ENCODE peak calls at places on chromosomes 13 and 19, in five cellular contexts. V is A549; Y is activated T-helper 1 cell treated with anti-CD3 and anti-CD28 coated beads, Interleukin-12 subunit alpha, Interleukin-12 subunit beta, Interleukin-2, Interleukin-4 antibody, amounts not matched to agents 30 ng/mL and 10 ng/mL and 1 ng/mL, durations not matched to agents 14 hours and 24 hours and 36 hours; D is breast epithelium; I is CD4-positive, alpha-beta T cell. Z is an unnamed sample.

GRCh38 chr19:12611361-12611699 is 610 bp downstream of the ZNF791 start:
- DNase-seq in D (peak; percentile 76), Y (no peak), I (no peak), V (peak; percentile 60), Z (no peak)

GRCh38 chr19:49472936-49473335 is 1.1 kb upstream of the FLT3LG start:
- DNase-seq in Y (no peak), I (no peak), D (no peak), V (no peak), Z (no peak)

GRCh38 chr19:38671654-38672053 is 24.2 kb downstream of the ACTN4 start:
- DNase-seq in V (no peak), D (no peak), I (no peak), Y (no peak), Z (no peak)

GRCh38 chr19:17721821-17722220 is 2.5 kb downstream of the MAP1S start:
- DNase-seq in D (no peak), I (no peak), Y (no peak), V (no peak), Z (no peak)

GRCh38 chr13:30453727-30454126 is 12.0 kb downstream of the HMGB1 start:
- DNase-seq in D (no peak), I (no peak), Y (no peak), V (no peak), Z (no peak)

GRCh38 chr13:38702609-38703008 is 15.7 kb downstream of the FREM2 start:
- DNase-seq in D (no peak), V (no peak), Y (no peak), I (no peak), Z (no peak)

GRCh38 chr13:99432637-99433542 is 68.4 kb upstream of the TM9SF2 start:
- DNase-seq in D (peak; percentile 38), V (peak; percentile 60), Y (peak; percentile 79), I (peak; percentile 50), Z (peak; percentile 98)

GRCh38 chr13:68019901-68020300 is 789.8 kb upstream of the PCDH9 start:
- DNase-seq in D (no peak), I (no peak), Y (no peak), V (no peak), Z (no peak)

GRCh38 chr19:38287604-38288003 is 16.4 kb upstream of the C19orf33 start:
- DNase-seq in I (no peak), D (no peak), V (no peak), Y (no peak), Z (no peak)

GRCh38 chr13:47000166-47000565 is 103.3 kb upstream of the HTR2A start:
- DNase-seq in D (no peak), I (no peak), V (no peak), Y (no peak), Z (no peak)

GRCh38 chr13:84574851-84575250 is 692.6 kb upstream of the SLITRK1 start:
- DNase-seq in D (no peak), Y (no peak), V (no peak), I (no peak), Z (no peak)

GRCh38 chr13:94330552-94331071 is 148.9 kb downstream of the DCT start:
- DNase-seq in I (no peak), Y (no peak), D (no peak), V (no peak), Z (no peak)

GRCh38 chr19:15286688-15287355 is 45.5 kb downstream of the BRD4 start:
- DNase-seq in D (no peak), Y (no peak), I (no peak), V (no peak), Z (no peak)

GRCh38 chr13:30607908-30608307 is 9.8 kb upstream of the USPL1 start:
- DNase-seq in D (no peak), Y (peak; percentile 67), I (peak; percentile 37), V (no peak), Z (peak; percentile 41)

GRCh38 chr13:98839826-98840769 is 87.6 kb upstream of the SLC15A1 start:
- DNase-seq in Y (no peak), V (peak; percentile 47), D (no peak), I (peak; percentile 21), Z (peak; percentile 6)

GRCh38 chr13:113091891-113092775 is 13.5 kb upstream of the F7 start:
- DNase-seq in I (no peak), V (no peak), Y (no peak), D (no peak), Z (no peak)

GRCh38 chr19:47186337-47187022 is 44.5 kb downstream of the BBC3 start:
- DNase-seq in V (no peak), D (no peak), I (peak; percentile 63), Y (peak; percentile 74), Z (peak; percentile 67)

GRCh38 chr13:67133476-67133875 is 96.7 kb downstream of the PCDH9 start:
- DNase-seq in I (no peak), Y (no peak), D (no peak), V (no peak), Z (no peak)

GRCh38 chr19:27972291-27973040 is 1240.5 kb downstream of the UQCRFS1 start:
- DNase-seq in D (no peak), V (no peak), I (no peak), Y (no peak), Z (no peak)

GRCh38 chr13:85974604-85975366 is 175.6 kb upstream of the SLITRK6 start:
- DNase-seq in V (no peak), Y (no peak), D (no peak), I (no peak), Z (no peak)

GRCh38 chr13:39484506-39485313 is 118.3 kb downstream of the LHFPL6 start:
- DNase-seq in Y (no peak), V (no peak), I (no peak), D (no peak), Z (no peak)

GRCh38 chr19:31535691-31536460 is 186.6 kb upstream of the TSHZ3 start:
- DNase-seq in Y (no peak), I (no peak), V (no peak), D (no peak), Z (no peak)

GRCh38 chr13:32446778-32447465 is 19.0 kb upstream of the N4BP2L1 start:
- DNase-seq in D (no peak), I (no peak), Y (no peak), V (no peak), Z (no peak)

GRCh38 chr13:82330499-82330898 is 1551.8 kb downstream of the SLITRK1 start:
- DNase-seq in D (no peak), I (no peak), V (no peak), Y (no peak), Z (no peak)